ENCODE peak calls at places on chromosomes 13 and 19, in seven cellular contexts. G, H, L, T, P, O and Z are unnamed samples.

GRCh38 chr13:100536643-100537180 is 51.9 kb downstream of the GGACT start:
- DNase-seq in L (no peak), O (no peak), G (no peak), P (no peak), T (no peak), H (no peak), Z (no peak)

GRCh38 chr13:87810920-87811344 is 139.8 kb downstream of the SLITRK5 start:
- DNase-seq in G (no peak), O (no peak), P (no peak), T (no peak), H (no peak), L (no peak), Z (no peak)

GRCh38 chr19:54190942-54191670 is at the start of gene TSEN34:
- DNase-seq in H (peak), T (peak), G (no peak), O (peak), P (peak), L (peak), Z (peak)

GRCh38 chr13:77737583-77738200 is 40.2 kb downstream of the SLAIN1 start:
- DNase-seq in L (no peak), T (no peak), P (no peak), G (no peak), O (no peak), H (no peak), Z (no peak)

GRCh38 chr13:49308104-49308875 is 60.6 kb downstream of the CDADC1 start:
- DNase-seq in G (peak), H (peak), P (no peak), L (peak), O (peak), T (peak), Z (no peak)

GRCh38 chr13:46134961-46135522 is 30.2 kb upstream of the CPB2 start:
- DNase-seq in L (no peak), P (no peak), T (no peak), O (no peak), G (peak), H (peak), Z (no peak)

GRCh38 chr19:53808710-53809125 is 15.4 kb downstream of the NLRP12 start:
- DNase-seq in T (no peak), P (peak), O (peak), L (peak), G (no peak), H (no peak), Z (peak)

GRCh38 chr19:52922841-52923781 is at the start of gene ZNF888:
- DNase-seq in T (peak), H (peak), G (peak), P (peak), O (peak), L (peak), Z (peak)

GRCh38 chr13:110294146-110294545 is 12.8 kb downstream of the COL4A1 start:
- DNase-seq in T (peak), L (peak), P (no peak), H (no peak), O (no peak), G (no peak), Z (no peak)

GRCh38 chr13:112658807-112659206 is 31.0 kb upstream of the ATP11A start:
- DNase-seq in O (no peak), G (no peak), T (no peak), H (no peak), P (no peak), L (no peak), Z (no peak)

GRCh38 chr13:35554972-35555623 is 78.6 kb upstream of the MAB21L1 start:
- DNase-seq in P (no peak), T (no peak), L (no peak), O (no peak), G (no peak), H (no peak), Z (no peak)

GRCh38 chr13:57846600-57847173 is 215.1 kb downstream of the PCDH17 start:
- DNase-seq in G (no peak), O (no peak), L (no peak), H (no peak), T (no peak), P (no peak), Z (no peak)

GRCh38 chr19:42074513-42075363 is 1.2 kb upstream of the ZNF574 start:
- DNase-seq in P (peak), O (peak), G (peak), H (no peak), L (peak), T (no peak), Z (no peak)

GRCh38 chr19:7242601-7243258 is 51.5 kb downstream of the INSR start:
- DNase-seq in P (no peak), O (peak), H (no peak), G (no peak), T (no peak), L (peak), Z (no peak)

GRCh38 chr13:111296417-111296816 is 24.0 kb upstream of the TEX29 start:
- DNase-seq in G (no peak), H (no peak), L (no peak), O (no peak), T (no peak), P (no peak), Z (no peak)

GRCh38 chr13:45101327-45102018 is 18.8 kb upstream of the GTF2F2 start:
- DNase-seq in L (no peak), O (no peak), G (no peak), H (no peak), P (no peak), T (no peak), Z (no peak)

GRCh38 chr13:85665286-85665685 is 133.9 kb downstream of the SLITRK6 start:
- DNase-seq in T (no peak), P (peak), G (no peak), L (no peak), H (no peak), O (no peak), Z (no peak)

GRCh38 chr19:610801-611505 is 21.3 kb downstream of the HCN2 start:
- DNase-seq in P (peak), G (no peak), H (no peak), T (no peak), O (peak), L (peak), Z (peak)

GRCh38 chr19:3034194-3034844 is 5.2 kb upstream of the TLE2 start:
- DNase-seq in P (no peak), O (peak), L (peak), H (no peak), T (no peak), G (no peak), Z (no peak)

GRCh38 chr19:3034845-3035541 is 5.9 kb upstream of the TLE2 start:
- DNase-seq in O (peak), G (no peak), T (peak), H (no peak), L (peak), P (no peak), Z (peak)

GRCh38 chr19:3035542-3036118 is 6.5 kb upstream of the TLE2 start:
- DNase-seq in O (peak), T (peak), G (peak), L (peak), H (peak), P (peak), Z (peak)

GRCh38 chr19:3038214-3038613 is 9.1 kb upstream of the TLE2 start:
- DNase-seq in H (no peak), O (no peak), T (no peak), L (no peak), P (no peak), G (no peak), Z (no peak)

GRCh38 chr19:3036119-3036794 is 7.2 kb upstream of the TLE2 start:
- DNase-seq in L (peak), T (peak), H (peak), G (peak), O (peak), P (peak), Z (peak)
- TF ChIP-seq CTCF in L (no peak), T (no peak), H (peak), G (no peak), O (no peak), P (no peak), Z (no peak)

GRCh38 chr13:80363890-80364503 is 23.1 kb upstream of the SPRY2 start:
- DNase-seq in P (peak), G (no peak), L (peak), T (no peak), H (no peak), O (no peak), Z (no peak)
- H3K4me3 ChIP-seq in P (no peak), G (peak), L (no peak), T (no peak), H (no peak), O (peak), Z (no peak)

GRCh38 chr19:55212447-55212846 is 3.1 kb upstream of the PTPRH start:
- DNase-seq in P (peak), O (no peak), G (no peak), T (no peak), H (no peak), L (no peak), Z (no peak)
- TF ChIP-seq CTCF in P (peak), O (peak), G (no peak), T (no peak), H (peak), L (peak), Z (peak)

DNA sequence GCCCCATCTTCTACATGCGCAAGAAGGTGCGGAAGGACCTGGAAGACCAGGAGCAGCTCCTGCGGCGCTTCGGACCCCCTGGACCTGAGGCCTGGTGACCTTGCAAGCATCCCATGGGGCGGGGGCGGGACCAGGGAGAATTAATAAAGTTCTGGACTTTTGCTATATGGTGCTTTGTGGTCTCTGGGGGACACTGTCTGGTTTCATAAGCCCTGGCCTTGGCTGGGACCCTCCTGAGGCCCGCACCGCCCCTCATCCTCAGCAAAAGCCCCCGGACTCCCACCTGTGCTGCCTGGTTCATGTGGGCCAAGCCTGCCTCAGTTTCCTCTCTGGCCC is 920 bp upstream of the SPIB start:
- DNase-seq in O (no peak), L (no peak), G (no peak), H (no peak), P (no peak), T (no peak), Z (no peak)
- H3K4me3 ChIP-seq in O (no peak), L (no peak), G (no peak), H (no peak), P (no peak), T (no peak), Z (no peak)

DNA sequence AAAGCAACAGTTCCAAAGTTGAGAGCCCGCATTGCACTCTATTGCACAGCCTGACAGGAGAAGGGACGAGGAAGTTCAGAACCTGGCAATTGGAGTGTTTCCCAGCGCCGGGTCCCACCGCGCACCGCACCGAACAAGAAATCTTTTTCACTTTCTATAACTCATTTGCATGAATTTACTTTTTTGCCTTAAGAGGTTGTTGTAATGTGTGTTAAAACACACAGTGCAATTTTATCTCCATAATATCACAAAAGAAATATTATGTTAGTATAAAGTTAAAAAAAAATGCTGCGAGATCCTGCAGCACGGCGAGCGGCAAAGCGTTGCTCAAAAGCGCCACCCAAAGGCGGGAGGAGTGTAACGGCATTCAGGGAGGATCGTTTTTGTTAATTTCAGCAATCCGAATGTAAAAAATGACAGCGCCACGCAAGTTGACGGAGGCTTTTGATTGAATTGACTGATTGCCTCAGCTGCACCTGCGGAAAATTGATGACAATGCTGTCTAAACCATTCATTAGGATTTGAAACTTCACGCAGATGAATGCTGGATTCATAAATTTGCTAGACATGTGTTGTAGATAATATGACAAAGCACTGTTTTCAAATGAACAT is 303.6 kb upstream of the ZNF507 start:
- DNase-seq in P (peak), T (no peak), L (peak), O (no peak), G (peak), H (peak), Z (peak)
- TF ChIP-seq CTCF in P (peak), T (peak), L (peak), O (peak), G (peak), H (peak), Z (peak)

GRCh38 chr13:21078501-21078900 is 17.1 kb upstream of the LATS2 start:
- DNase-seq in T (no peak), H (no peak), P (no peak), G (no peak), L (no peak), O (no peak), Z (no peak)

GRCh38 chr13:21077360-21078353 is 16.3 kb upstream of the LATS2 start:
- DNase-seq in H (no peak), T (no peak), G (no peak), O (no peak), L (no peak), P (no peak), Z (no peak)

GRCh38 chr13:21081926-21082325 is 20.5 kb upstream of the LATS2 start:
- DNase-seq in L (no peak), P (no peak), G (no peak), T (no peak), H (no peak), O (no peak), Z (no peak)

GRCh38 chr13:21079206-21079605 is 17.8 kb upstream of the LATS2 start:
- DNase-seq in O (no peak), H (no peak), T (no peak), L (no peak), P (no peak), G (no peak), Z (no peak)

GRCh38 chr13:21079761-21080730 is 18.7 kb upstream of the LATS2 start:
- DNase-seq in P (no peak), G (no peak), T (peak), H (peak), O (peak), L (peak), Z (no peak)
- H3K4me3 ChIP-seq in P (no peak), G (no peak), T (peak), H (no peak), O (peak), L (no peak), Z (no peak)

DNA sequence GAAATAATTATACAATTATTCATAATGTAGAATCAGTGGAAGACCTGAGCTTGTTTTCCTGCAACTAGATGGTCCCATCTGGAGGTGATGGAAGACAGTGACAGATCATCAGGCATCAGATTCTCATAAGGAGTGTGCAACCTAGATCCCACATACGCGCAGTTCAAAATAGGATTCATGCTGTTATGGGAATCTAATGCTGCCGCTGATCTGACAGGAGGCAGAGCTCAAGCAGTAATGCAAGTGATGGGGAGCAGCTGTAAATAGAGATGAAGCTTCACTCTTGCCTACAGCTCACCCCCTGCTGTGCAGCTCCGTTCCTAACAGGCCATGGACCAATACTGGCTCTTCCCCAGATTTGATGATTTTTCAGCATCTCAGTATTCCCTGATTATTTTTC is 208.4 kb upstream of the RXFP2 start:
- DNase-seq in H (no peak), T (no peak), P (peak), L (no peak), O (no peak), G (no peak), Z (no peak)
- TF ChIP-seq CTCF in H (no peak), T (no peak), P (no peak), L (no peak), O (no peak), G (no peak), Z (no peak)